ENCODE peak calls at places on chromosomes 7 and 10, in four cellular contexts. L, E, Q and S are unnamed samples.

GRCh38 chr10:132111871-132112341 is 46.2 kb downstream of the JAKMIP3 start:
- DNase-seq in E (no peak), L (no peak), Q (no peak), S (no peak)

GRCh38 chr10:64093304-64093703 is 572.1 kb downstream of the REEP3 start:
- DNase-seq in Q (no peak), L (no peak), E (no peak), S (no peak)

GRCh38 chr7:152678133-152678645 is 2.2 kb upstream of the XRCC2 start:
- DNase-seq in E (no peak), Q (no peak), L (no peak), S (no peak)

GRCh38 chr7:129055861-129056464 is 1.1 kb upstream of the TNPO3 start:
- DNase-seq in E (no peak), L (no peak), Q (no peak), S (no peak)

GRCh38 chr7:121097577-121097976 is 109.1 kb downstream of the CPED1 start:
- DNase-seq in E (no peak), Q (no peak), L (no peak), S (no peak)

GRCh38 chr10:3287566-3288445 is 115.2 kb upstream of the PITRM1 start:
- DNase-seq in L (no peak), Q (no peak), E (no peak), S (no peak)

GRCh38 chr7:103685646-103686418 is 239.8 kb upstream of the SLC26A5 start:
- DNase-seq in L (no peak), E (no peak), Q (no peak), S (no peak)

GRCh38 chr10:96857613-96858012 is 25.5 kb downstream of the LCOR start:
- DNase-seq in L (no peak), Q (no peak), E (no peak), S (no peak)

GRCh38 chr7:88546808-88547207 is 212.7 kb upstream of the ZNF804B start:
- DNase-seq in L (peak), Q (no peak), E (peak), S (no peak)

GRCh38 chr7:51315393-51316261 is 982 bp downstream of the COBL start:
- DNase-seq in Q (no peak), L (peak), E (no peak), S (peak)

GRCh38 chr7:157723205-157723604 is 386.4 kb downstream of the DNAJB6 start:
- DNase-seq in E (no peak), L (no peak), Q (no peak), S (no peak)

GRCh38 chr7:47040795-47041194 is 541.1 kb downstream of the TNS3 start:
- DNase-seq in Q (no peak), E (no peak), L (peak), S (no peak)

GRCh38 chr10:55858730-55859129 is 502.3 kb downstream of the ZWINT start:
- DNase-seq in L (no peak), Q (no peak), E (no peak), S (no peak)

GRCh38 chr7:30970594-30971094 is 6.9 kb downstream of the GHRHR start:
- DNase-seq in Q (no peak), E (no peak), L (no peak), S (no peak)

GRCh38 chr7:90824386-90825307 is 228.5 kb downstream of the CDK14 start:
- DNase-seq in L (no peak), E (peak), Q (no peak), S (no peak)

GRCh38 chr10:129756912-129757861 is 206.9 kb downstream of the EBF3 start:
- DNase-seq in Q (no peak), L (no peak), E (no peak), S (peak)

GRCh38 chr10:110872145-110872983 is 636 bp downstream of the PDCD4 start:
- DNase-seq in Q (peak), L (peak), E (peak), S (no peak)

GRCh38 chr10:124161212-124162000 is 68.0 kb upstream of the CHST15 start:
- DNase-seq in E (no peak), Q (no peak), L (no peak), S (no peak)

GRCh38 chr10:33056828-33057227 is 98.8 kb upstream of the ITGB1 start:
- DNase-seq in L (no peak), Q (no peak), E (no peak), S (no peak)

GRCh38 chr7:144481863-144482262 is 78.4 kb upstream of the NOBOX start:
- DNase-seq in E (no peak), Q (no peak), L (no peak), S (no peak)

GRCh38 chr7:135645296-135645904 is 16.9 kb upstream of the STMP1 start:
- DNase-seq in L (peak), E (peak), Q (no peak), S (no peak)

GRCh38 chr7:127885222-127885772 is 145.9 kb downstream of the LRRC4 start:
- DNase-seq in L (no peak), Q (no peak), E (no peak), S (no peak)

GRCh38 chr7:131071786-131072504 is 255.7 kb upstream of the MKLN1 start:
- DNase-seq in Q (no peak), E (peak), L (peak), S (no peak)

GRCh38 chr7:100573691-100574361 is at the start of gene SAP25:
- DNase-seq in E (no peak), L (no peak), Q (no peak), S (no peak)

GRCh38 chr10:29329420-29329819 is 40.5 kb downstream of the LYZL1 start:
- DNase-seq in L (no peak), Q (no peak), E (no peak), S (no peak)

GRCh38 chr10:47286591-47287325 is 13.2 kb upstream of the GDF10 start:
- DNase-seq in E (no peak), L (no peak), Q (no peak), S (no peak)

GRCh38 chr10:76736848-76737495 is 900.6 kb downstream of the KCNMA1 start:
- DNase-seq in L (no peak), Q (no peak), E (no peak), S (no peak)

GRCh38 chr10:8844141-8844540 is 789.7 kb downstream of the GATA3 start:
- DNase-seq in L (no peak), E (no peak), Q (no peak), S (no peak)

GRCh38 chr7:156604311-156604710 is 36.3 kb upstream of the RNF32 start:
- DNase-seq in Q (no peak), L (no peak), E (no peak), S (no peak)

GRCh38 chr7:22487978-22488642 is 11.9 kb downstream of the STEAP1B start:
- DNase-seq in L (no peak), Q (no peak), E (no peak), S (no peak)

GRCh38 chr10:26269754-26270153 is 53.2 kb downstream of the GAD2 start:
- DNase-seq in E (peak), L (peak), Q (no peak), S (peak)

GRCh38 chr10:84291389-84291788 is 37.0 kb upstream of the CCSER2 start:
- DNase-seq in Q (no peak), L (no peak), E (peak), S (no peak)

GRCh38 chr10:132356621-132357195 is 24.7 kb downstream of the LRRC27 start:
- DNase-seq in Q (no peak), L (no peak), E (no peak), S (no peak)

GRCh38 chr7:99825451-99825850 is 2.4 kb upstream of the CYP3A43 start:
- DNase-seq in Q (no peak), E (no peak), L (no peak), S (no peak)

GRCh38 chr10:89861584-89862287 is 160.3 kb downstream of the KIF20B start:
- DNase-seq in Q (no peak), E (peak), L (no peak), S (no peak)

GRCh38 chr7:19117081-19117869 is at the start of gene TWIST1:
- DNase-seq in Q (no peak), L (peak), E (peak), S (no peak)

DNA sequence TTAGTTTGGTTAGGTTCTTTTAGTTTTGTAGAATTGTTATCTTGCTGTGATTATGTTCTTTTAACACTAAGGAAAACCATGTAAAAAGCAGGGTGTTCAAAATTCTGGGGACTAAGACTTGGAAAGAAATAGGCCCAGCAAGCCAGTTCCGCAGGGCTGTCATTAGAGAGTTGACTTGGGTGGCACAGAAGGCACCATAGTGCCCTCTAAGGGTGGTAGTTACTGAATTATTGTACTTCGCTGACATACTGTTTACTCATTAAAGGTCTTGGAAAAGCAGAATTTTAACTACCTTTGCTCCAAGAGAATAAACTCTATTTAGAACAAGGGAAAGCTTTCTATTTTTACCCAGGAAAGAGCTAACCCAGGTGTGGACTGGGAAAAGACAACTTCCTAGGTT is 86.5 kb downstream of the OTUD1 start:
- DNase-seq in L (peak), E (no peak), Q (no peak), S (no peak)
- TF ChIP-seq CTCF in L (peak), E (peak), Q (peak), S (peak)

GRCh38 chr10:122044045-122044661 is 55.2 kb downstream of the TACC2 start:
- DNase-seq in E (no peak), Q (no peak), L (no peak), S (no peak)
- H3K4me3 ChIP-seq in E (no peak), Q (no peak), L (no peak), S (no peak)

DNA sequence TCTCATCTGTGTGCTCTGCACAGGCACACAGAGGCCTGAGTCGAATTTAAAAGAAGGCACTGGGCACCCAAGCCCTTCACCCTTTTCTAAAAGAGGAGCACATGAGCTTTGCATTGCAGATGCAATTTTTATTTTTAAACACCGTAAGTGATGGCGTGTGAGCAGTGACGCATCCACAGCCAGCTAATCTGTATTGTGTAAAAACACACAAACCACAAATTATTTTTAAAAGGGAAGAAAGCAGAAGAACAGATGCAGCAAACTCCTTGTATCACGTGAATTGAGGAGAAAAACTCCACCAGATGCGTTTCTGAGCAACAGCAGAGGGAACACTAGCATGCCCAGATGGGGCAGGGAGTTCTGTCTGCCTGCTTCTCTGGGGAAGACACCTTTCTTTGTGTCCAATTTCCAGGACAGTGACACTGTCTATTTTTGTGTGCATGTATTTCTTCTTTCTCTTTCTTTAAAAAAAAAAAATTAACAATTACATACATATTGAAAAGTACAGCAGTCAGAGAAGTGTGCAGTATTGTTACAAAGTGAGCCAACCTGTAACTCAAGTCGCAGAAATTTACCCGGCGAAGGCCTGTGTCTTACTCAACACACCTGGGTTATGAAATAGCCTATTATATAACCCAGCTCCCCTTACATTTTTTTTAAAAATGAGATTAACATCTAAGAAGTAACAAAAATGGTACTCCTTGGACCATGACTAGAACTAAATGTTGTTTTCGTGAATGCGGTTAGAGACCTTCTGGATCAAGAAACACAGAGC is 39.2 kb downstream of the EEPD1 start:
- DNase-seq in Q (no peak), L (no peak), E (peak), S (no peak)
- TF ChIP-seq CTCF in Q (no peak), L (no peak), E (no peak), S (no peak)

GRCh38 chr10:60385399-60385738 is 4.3 kb downstream of the ANK3 start:
- DNase-seq in L (no peak), E (no peak), Q (no peak), S (no peak)
- H3K4me3 ChIP-seq in L (no peak), E (no peak), Q (no peak), S (no peak)